ENCODE peak calls at places on chromosomes 7 and 10, in nine cellular contexts. One of them, this sample, is unnamed.

GRCh38 chr7:11970132-11970531 is 138.1 kb upstream of the THSD7A start:
- DNase-seq in HT1080: no peak
- DNase-seq in mucosa of descending colon: peak
- DNase-seq in naive thymus-derived CD8-positive, alpha-beta T cell: no peak
- DNase-seq in NCI-H1436: no peak
- DNase-seq in activated CD8-positive, alpha-beta memory T cell treated with anti-CD3 and anti-CD28 coated beads, Interleukin-2, amount 50 U/mL, for 48 hours: no peak
- DNase-seq in cardiac fibroblast: no peak
- DNase-seq in naive thymus-derived CD4-positive, alpha-beta T cell: no peak
- DNase-seq in left colon: no peak
- DNase-seq in this sample: no peak

GRCh38 chr10:84390364-84390763 is 62.0 kb downstream of the CCSER2 start:
- DNase-seq in NCI-H1436: no peak
- DNase-seq in naive thymus-derived CD8-positive, alpha-beta T cell: no peak
- DNase-seq in naive thymus-derived CD4-positive, alpha-beta T cell: no peak
- DNase-seq in HT1080: no peak
- DNase-seq in cardiac fibroblast: no peak
- DNase-seq in mucosa of descending colon: no peak
- DNase-seq in activated CD8-positive, alpha-beta memory T cell treated with anti-CD3 and anti-CD28 coated beads, Interleukin-2, amount 50 U/mL, for 48 hours: no peak
- DNase-seq in left colon: no peak
- DNase-seq in this sample: no peak

GRCh38 chr7:16509829-16510228 is 16.8 kb upstream of the LRRC72 start:
- DNase-seq in left colon: no peak
- DNase-seq in cardiac fibroblast: no peak
- DNase-seq in mucosa of descending colon: no peak
- DNase-seq in NCI-H1436: no peak
- DNase-seq in activated CD8-positive, alpha-beta memory T cell treated with anti-CD3 and anti-CD28 coated beads, Interleukin-2, amount 50 U/mL, for 48 hours: no peak
- DNase-seq in naive thymus-derived CD4-positive, alpha-beta T cell: no peak
- DNase-seq in naive thymus-derived CD8-positive, alpha-beta T cell: no peak
- DNase-seq in HT1080: peak
- DNase-seq in this sample: no peak

GRCh38 chr10:72418679-72419078 is 64.0 kb upstream of the DNAJB12 start:
- DNase-seq in left colon: no peak
- DNase-seq in naive thymus-derived CD4-positive, alpha-beta T cell: no peak
- DNase-seq in mucosa of descending colon: no peak
- DNase-seq in naive thymus-derived CD8-positive, alpha-beta T cell: no peak
- DNase-seq in activated CD8-positive, alpha-beta memory T cell treated with anti-CD3 and anti-CD28 coated beads, Interleukin-2, amount 50 U/mL, for 48 hours: no peak
- DNase-seq in cardiac fibroblast: no peak
- DNase-seq in NCI-H1436: no peak
- DNase-seq in HT1080: no peak
- DNase-seq in this sample: no peak

GRCh38 chr7:13980474-13980873 is 9.0 kb downstream of the ETV1 start:
- DNase-seq in HT1080: no peak
- DNase-seq in cardiac fibroblast: no peak
- DNase-seq in NCI-H1436: no peak
- DNase-seq in naive thymus-derived CD8-positive, alpha-beta T cell: no peak
- DNase-seq in mucosa of descending colon: no peak
- DNase-seq in left colon: no peak
- DNase-seq in activated CD8-positive, alpha-beta memory T cell treated with anti-CD3 and anti-CD28 coated beads, Interleukin-2, amount 50 U/mL, for 48 hours: no peak
- DNase-seq in naive thymus-derived CD4-positive, alpha-beta T cell: no peak
- DNase-seq in this sample: no peak

GRCh38 chr7:130276796-130277762 is 10.4 kb downstream of the CPA2 start:
- DNase-seq in cardiac fibroblast: peak
- DNase-seq in naive thymus-derived CD4-positive, alpha-beta T cell: no peak
- DNase-seq in activated CD8-positive, alpha-beta memory T cell treated with anti-CD3 and anti-CD28 coated beads, Interleukin-2, amount 50 U/mL, for 48 hours: no peak
- DNase-seq in NCI-H1436: peak
- DNase-seq in left colon: no peak
- DNase-seq in mucosa of descending colon: no peak
- DNase-seq in naive thymus-derived CD8-positive, alpha-beta T cell: no peak
- DNase-seq in HT1080: peak
- DNase-seq in this sample: peak

GRCh38 chr7:134941185-134941900 is 45.0 kb upstream of the AGBL3 start:
- DNase-seq in HT1080: peak
- DNase-seq in cardiac fibroblast: peak
- DNase-seq in activated CD8-positive, alpha-beta memory T cell treated with anti-CD3 and anti-CD28 coated beads, Interleukin-2, amount 50 U/mL, for 48 hours: no peak
- DNase-seq in naive thymus-derived CD8-positive, alpha-beta T cell: no peak
- DNase-seq in mucosa of descending colon: no peak
- DNase-seq in left colon: no peak
- DNase-seq in naive thymus-derived CD4-positive, alpha-beta T cell: no peak
- DNase-seq in NCI-H1436: no peak
- DNase-seq in this sample: peak

GRCh38 chr7:27073066-27073465 is 22.7 kb downstream of the HOXA1 start:
- DNase-seq in HT1080: peak
- DNase-seq in mucosa of descending colon: no peak
- DNase-seq in naive thymus-derived CD4-positive, alpha-beta T cell: no peak
- DNase-seq in activated CD8-positive, alpha-beta memory T cell treated with anti-CD3 and anti-CD28 coated beads, Interleukin-2, amount 50 U/mL, for 48 hours: no peak
- DNase-seq in left colon: no peak
- DNase-seq in cardiac fibroblast: no peak
- DNase-seq in NCI-H1436: no peak
- DNase-seq in naive thymus-derived CD8-positive, alpha-beta T cell: no peak
- DNase-seq in this sample: no peak

GRCh38 chr10:84293574-84294016 is 34.8 kb upstream of the CCSER2 start:
- DNase-seq in activated CD8-positive, alpha-beta memory T cell treated with anti-CD3 and anti-CD28 coated beads, Interleukin-2, amount 50 U/mL, for 48 hours: no peak
- DNase-seq in left colon: no peak
- DNase-seq in naive thymus-derived CD4-positive, alpha-beta T cell: no peak
- DNase-seq in naive thymus-derived CD8-positive, alpha-beta T cell: no peak
- DNase-seq in cardiac fibroblast: no peak
- DNase-seq in NCI-H1436: no peak
- DNase-seq in HT1080: no peak
- DNase-seq in mucosa of descending colon: no peak
- DNase-seq in this sample: peak

GRCh38 chr10:15200626-15201025 is 32.1 kb upstream of the NMT2 start:
- DNase-seq in HT1080: peak
- DNase-seq in naive thymus-derived CD4-positive, alpha-beta T cell: no peak
- DNase-seq in naive thymus-derived CD8-positive, alpha-beta T cell: no peak
- DNase-seq in activated CD8-positive, alpha-beta memory T cell treated with anti-CD3 and anti-CD28 coated beads, Interleukin-2, amount 50 U/mL, for 48 hours: no peak
- DNase-seq in cardiac fibroblast: peak
- DNase-seq in NCI-H1436: no peak
- DNase-seq in mucosa of descending colon: no peak
- DNase-seq in left colon: no peak
- DNase-seq in this sample: peak

GRCh38 chr7:2213551-2214215 is 19.1 kb downstream of the MAD1L1 start:
- DNase-seq in naive thymus-derived CD8-positive, alpha-beta T cell: no peak
- DNase-seq in left colon: no peak
- DNase-seq in mucosa of descending colon: no peak
- DNase-seq in NCI-H1436: no peak
- DNase-seq in HT1080: no peak
- DNase-seq in naive thymus-derived CD4-positive, alpha-beta T cell: no peak
- DNase-seq in cardiac fibroblast: no peak
- DNase-seq in activated CD8-positive, alpha-beta memory T cell treated with anti-CD3 and anti-CD28 coated beads, Interleukin-2, amount 50 U/mL, for 48 hours: no peak
- DNase-seq in this sample: no peak

GRCh38 chr7:37732253-37732652 is 48.7 kb downstream of the GPR141 start:
- DNase-seq in activated CD8-positive, alpha-beta memory T cell treated with anti-CD3 and anti-CD28 coated beads, Interleukin-2, amount 50 U/mL, for 48 hours: no peak
- DNase-seq in cardiac fibroblast: peak
- DNase-seq in naive thymus-derived CD8-positive, alpha-beta T cell: peak
- DNase-seq in HT1080: peak
- DNase-seq in naive thymus-derived CD4-positive, alpha-beta T cell: no peak
- DNase-seq in left colon: peak
- DNase-seq in NCI-H1436: no peak
- DNase-seq in mucosa of descending colon: peak
- DNase-seq in this sample: no peak

GRCh38 chr10:36531621-36532020 is 593.8 kb upstream of the ANKRD30A start:
- DNase-seq in naive thymus-derived CD4-positive, alpha-beta T cell: no peak
- DNase-seq in naive thymus-derived CD8-positive, alpha-beta T cell: no peak
- DNase-seq in cardiac fibroblast: peak
- DNase-seq in NCI-H1436: no peak
- DNase-seq in left colon: no peak
- DNase-seq in HT1080: peak
- DNase-seq in activated CD8-positive, alpha-beta memory T cell treated with anti-CD3 and anti-CD28 coated beads, Interleukin-2, amount 50 U/mL, for 48 hours: no peak
- DNase-seq in mucosa of descending colon: no peak
- DNase-seq in this sample: peak

GRCh38 chr7:37342665-37343471 is 105.8 kb downstream of the ELMO1 start:
- DNase-seq in mucosa of descending colon: peak
- DNase-seq in HT1080: peak
- DNase-seq in naive thymus-derived CD8-positive, alpha-beta T cell: peak
- DNase-seq in activated CD8-positive, alpha-beta memory T cell treated with anti-CD3 and anti-CD28 coated beads, Interleukin-2, amount 50 U/mL, for 48 hours: peak
- DNase-seq in naive thymus-derived CD4-positive, alpha-beta T cell: peak
- DNase-seq in left colon: peak
- DNase-seq in NCI-H1436: no peak
- DNase-seq in cardiac fibroblast: no peak
- DNase-seq in this sample: no peak

GRCh38 chr10:14584643-14585042 is 190.1 kb downstream of the FAM107B start:
- DNase-seq in cardiac fibroblast: no peak
- DNase-seq in activated CD8-positive, alpha-beta memory T cell treated with anti-CD3 and anti-CD28 coated beads, Interleukin-2, amount 50 U/mL, for 48 hours: no peak
- DNase-seq in naive thymus-derived CD8-positive, alpha-beta T cell: peak
- DNase-seq in NCI-H1436: no peak
- DNase-seq in left colon: no peak
- DNase-seq in HT1080: no peak
- DNase-seq in mucosa of descending colon: no peak
- DNase-seq in naive thymus-derived CD4-positive, alpha-beta T cell: no peak
- DNase-seq in this sample: no peak

GRCh38 chr10:98745645-98746044 is 298.9 kb upstream of the HPS1 start:
- DNase-seq in NCI-H1436: no peak
- DNase-seq in HT1080: no peak
- DNase-seq in naive thymus-derived CD4-positive, alpha-beta T cell: no peak
- DNase-seq in left colon: no peak
- DNase-seq in activated CD8-positive, alpha-beta memory T cell treated with anti-CD3 and anti-CD28 coated beads, Interleukin-2, amount 50 U/mL, for 48 hours: no peak
- DNase-seq in mucosa of descending colon: no peak
- DNase-seq in cardiac fibroblast: no peak
- DNase-seq in naive thymus-derived CD8-positive, alpha-beta T cell: no peak
- DNase-seq in this sample: no peak

GRCh38 chr7:111953611-111954010 is 252.6 kb downstream of the DOCK4 start:
- DNase-seq in left colon: no peak
- DNase-seq in NCI-H1436: no peak
- DNase-seq in cardiac fibroblast: peak
- DNase-seq in HT1080: peak
- DNase-seq in activated CD8-positive, alpha-beta memory T cell treated with anti-CD3 and anti-CD28 coated beads, Interleukin-2, amount 50 U/mL, for 48 hours: no peak
- DNase-seq in naive thymus-derived CD4-positive, alpha-beta T cell: no peak
- DNase-seq in naive thymus-derived CD8-positive, alpha-beta T cell: no peak
- DNase-seq in mucosa of descending colon: peak
- DNase-seq in this sample: no peak

GRCh38 chr10:88164471-88164870 is 301.0 kb downstream of the PTEN start:
- DNase-seq in cardiac fibroblast: no peak
- DNase-seq in NCI-H1436: no peak
- DNase-seq in activated CD8-positive, alpha-beta memory T cell treated with anti-CD3 and anti-CD28 coated beads, Interleukin-2, amount 50 U/mL, for 48 hours: no peak
- DNase-seq in HT1080: no peak
- DNase-seq in naive thymus-derived CD8-positive, alpha-beta T cell: no peak
- DNase-seq in left colon: no peak
- DNase-seq in naive thymus-derived CD4-positive, alpha-beta T cell: no peak
- DNase-seq in mucosa of descending colon: no peak
- DNase-seq in this sample: no peak

GRCh38 chr7:2120251-2120660 is 112.5 kb downstream of the MAD1L1 start:
- DNase-seq in activated CD8-positive, alpha-beta memory T cell treated with anti-CD3 and anti-CD28 coated beads, Interleukin-2, amount 50 U/mL, for 48 hours: no peak
- DNase-seq in mucosa of descending colon: peak
- DNase-seq in HT1080: no peak
- DNase-seq in naive thymus-derived CD8-positive, alpha-beta T cell: peak
- DNase-seq in NCI-H1436: no peak
- DNase-seq in left colon: no peak
- DNase-seq in cardiac fibroblast: no peak
- DNase-seq in naive thymus-derived CD4-positive, alpha-beta T cell: peak
- DNase-seq in this sample: no peak

GRCh38 chr7:122674502-122674901 is 24.4 kb downstream of the RNF133 start:
- DNase-seq in naive thymus-derived CD8-positive, alpha-beta T cell: no peak
- DNase-seq in cardiac fibroblast: peak
- DNase-seq in naive thymus-derived CD4-positive, alpha-beta T cell: no peak
- DNase-seq in NCI-H1436: no peak
- DNase-seq in activated CD8-positive, alpha-beta memory T cell treated with anti-CD3 and anti-CD28 coated beads, Interleukin-2, amount 50 U/mL, for 48 hours: no peak
- DNase-seq in mucosa of descending colon: no peak
- DNase-seq in HT1080: peak
- DNase-seq in left colon: no peak
- DNase-seq in this sample: no peak

GRCh38 chr10:71774916-71775702 is 1.8 kb upstream of the VSIR start:
- DNase-seq in NCI-H1436: no peak
- DNase-seq in activated CD8-positive, alpha-beta memory T cell treated with anti-CD3 and anti-CD28 coated beads, Interleukin-2, amount 50 U/mL, for 48 hours: no peak
- DNase-seq in cardiac fibroblast: no peak
- DNase-seq in HT1080: no peak
- DNase-seq in naive thymus-derived CD8-positive, alpha-beta T cell: no peak
- DNase-seq in mucosa of descending colon: no peak
- DNase-seq in naive thymus-derived CD4-positive, alpha-beta T cell: no peak
- DNase-seq in left colon: no peak
- DNase-seq in this sample: no peak

GRCh38 chr7:87395442-87396020 is 50.1 kb downstream of the CROT start:
- DNase-seq in cardiac fibroblast: no peak
- DNase-seq in left colon: no peak
- DNase-seq in activated CD8-positive, alpha-beta memory T cell treated with anti-CD3 and anti-CD28 coated beads, Interleukin-2, amount 50 U/mL, for 48 hours: no peak
- DNase-seq in NCI-H1436: no peak
- DNase-seq in naive thymus-derived CD8-positive, alpha-beta T cell: no peak
- DNase-seq in naive thymus-derived CD4-positive, alpha-beta T cell: no peak
- DNase-seq in HT1080: no peak
- DNase-seq in mucosa of descending colon: no peak
- DNase-seq in this sample: no peak

This sample was measured in IMR-90.